ENCODE peak calls at places on chromosomes 13 and 19, in six cellular contexts. One of them, this sample, is unnamed.

GRCh38 chr19:10335149-10336053 is 2.1 kb upstream of the RAVER1 start:
- DNase-seq in progenitor cell of endocrine pancreas: no peak
- DNase-seq in left ventricle myocardium inferior: no peak
- DNase-seq in Peyer's patch: no peak
- DNase-seq in lower lobe of right lung: no peak
- DNase-seq in heart right ventricle: peak
- DNase-seq in this sample: no peak

GRCh38 chr19:42148270-42148669 is 16.0 kb upstream of the POU2F2 start:
- DNase-seq in progenitor cell of endocrine pancreas: no peak
- DNase-seq in left ventricle myocardium inferior: no peak
- DNase-seq in Peyer's patch: no peak
- DNase-seq in lower lobe of right lung: no peak
- DNase-seq in heart right ventricle: no peak
- DNase-seq in this sample: no peak

GRCh38 chr19:19550454-19550842 is 12.4 kb downstream of the CILP2 start:
- DNase-seq in progenitor cell of endocrine pancreas: no peak
- DNase-seq in left ventricle myocardium inferior: no peak
- DNase-seq in Peyer's patch: no peak
- DNase-seq in lower lobe of right lung: no peak
- DNase-seq in heart right ventricle: no peak
- DNase-seq in this sample: no peak

GRCh38 chr19:56252699-56253422 is 19.7 kb upstream of the EDDM13 start:
- DNase-seq in progenitor cell of endocrine pancreas: peak
- DNase-seq in left ventricle myocardium inferior: peak
- DNase-seq in Peyer's patch: peak
- DNase-seq in lower lobe of right lung: peak
- DNase-seq in heart right ventricle: peak
- DNase-seq in this sample: peak

GRCh38 chr19:11256189-11256588 is 6.1 kb downstream of the DOCK6 start:
- DNase-seq in progenitor cell of endocrine pancreas: no peak
- DNase-seq in left ventricle myocardium inferior: peak
- DNase-seq in Peyer's patch: no peak
- DNase-seq in lower lobe of right lung: no peak
- DNase-seq in heart right ventricle: peak
- DNase-seq in this sample: no peak

GRCh38 chr19:33374406-33374703 is 846 bp downstream of the CEBPG start:
- DNase-seq in progenitor cell of endocrine pancreas: no peak
- DNase-seq in left ventricle myocardium inferior: no peak
- DNase-seq in Peyer's patch: no peak
- DNase-seq in lower lobe of right lung: no peak
- DNase-seq in heart right ventricle: no peak
- DNase-seq in this sample: no peak

GRCh38 chr13:40377783-40378182 is 288.7 kb downstream of the FOXO1 start:
- DNase-seq in progenitor cell of endocrine pancreas: no peak
- DNase-seq in left ventricle myocardium inferior: no peak
- DNase-seq in Peyer's patch: no peak
- DNase-seq in lower lobe of right lung: no peak
- DNase-seq in heart right ventricle: no peak
- DNase-seq in this sample: no peak

GRCh38 chr19:13010992-13011652 is 15.8 kb downstream of the NFIX start:
- DNase-seq in progenitor cell of endocrine pancreas: no peak
- DNase-seq in left ventricle myocardium inferior: no peak
- DNase-seq in Peyer's patch: no peak
- DNase-seq in lower lobe of right lung: no peak
- DNase-seq in heart right ventricle: no peak
- DNase-seq in this sample: no peak

GRCh38 chr19:28655054-28655453 is 557.9 kb downstream of the UQCRFS1 start:
- DNase-seq in progenitor cell of endocrine pancreas: no peak
- DNase-seq in left ventricle myocardium inferior: no peak
- DNase-seq in Peyer's patch: no peak
- DNase-seq in lower lobe of right lung: no peak
- DNase-seq in heart right ventricle: no peak
- DNase-seq in this sample: no peak

GRCh38 chr13:51804295-51805172 is 571 bp upstream of the DHRS12 start:
- DNase-seq in progenitor cell of endocrine pancreas: no peak
- DNase-seq in left ventricle myocardium inferior: no peak
- DNase-seq in Peyer's patch: peak
- DNase-seq in lower lobe of right lung: no peak
- DNase-seq in heart right ventricle: no peak
- DNase-seq in this sample: peak

GRCh38 chr19:4409123-4409933 is 6.9 kb downstream of the CHAF1A start:
- DNase-seq in progenitor cell of endocrine pancreas: no peak
- DNase-seq in left ventricle myocardium inferior: no peak
- DNase-seq in Peyer's patch: no peak
- DNase-seq in lower lobe of right lung: no peak
- DNase-seq in heart right ventricle: no peak
- DNase-seq in this sample: no peak

GRCh38 chr13:28031220-28031903 is 42.9 kb upstream of the URAD start:
- DNase-seq in progenitor cell of endocrine pancreas: no peak
- DNase-seq in left ventricle myocardium inferior: peak
- DNase-seq in Peyer's patch: peak
- DNase-seq in lower lobe of right lung: peak
- DNase-seq in heart right ventricle: peak
- DNase-seq in this sample: no peak

GRCh38 chr13:46288570-46289259 is 77.0 kb downstream of the LRRC63 start:
- DNase-seq in progenitor cell of endocrine pancreas: no peak
- DNase-seq in left ventricle myocardium inferior: no peak
- DNase-seq in Peyer's patch: no peak
- DNase-seq in lower lobe of right lung: no peak
- DNase-seq in heart right ventricle: no peak
- DNase-seq in this sample: no peak

GRCh38 chr19:10120538-10121198 is 969 bp upstream of the EIF3G start:
- DNase-seq in progenitor cell of endocrine pancreas: no peak
- DNase-seq in left ventricle myocardium inferior: no peak
- DNase-seq in Peyer's patch: no peak
- DNase-seq in lower lobe of right lung: no peak
- DNase-seq in heart right ventricle: no peak
- DNase-seq in this sample: no peak

GRCh38 chr19:45492627-45493470 is 4.0 kb downstream of the RTN2 start:
- DNase-seq in progenitor cell of endocrine pancreas: no peak
- DNase-seq in left ventricle myocardium inferior: peak
- DNase-seq in Peyer's patch: no peak
- DNase-seq in lower lobe of right lung: no peak
- DNase-seq in heart right ventricle: peak
- DNase-seq in this sample: no peak

GRCh38 chr19:47026889-47027288 is 7.3 kb downstream of the NPAS1 start:
- DNase-seq in progenitor cell of endocrine pancreas: no peak
- DNase-seq in left ventricle myocardium inferior: no peak
- DNase-seq in Peyer's patch: no peak
- DNase-seq in lower lobe of right lung: no peak
- DNase-seq in heart right ventricle: no peak
- DNase-seq in this sample: no peak

GRCh38 chr19:8161135-8161646 is 11.8 kb upstream of the FBN3 start:
- DNase-seq in progenitor cell of endocrine pancreas: no peak
- DNase-seq in left ventricle myocardium inferior: no peak
- DNase-seq in Peyer's patch: peak
- DNase-seq in lower lobe of right lung: no peak
- DNase-seq in heart right ventricle: no peak
- DNase-seq in this sample: no peak

GRCh38 chr19:6378498-6378897 is 2.8 kb upstream of the PSPN start:
- DNase-seq in progenitor cell of endocrine pancreas: no peak
- DNase-seq in left ventricle myocardium inferior: no peak
- DNase-seq in Peyer's patch: no peak
- DNase-seq in lower lobe of right lung: no peak
- DNase-seq in heart right ventricle: no peak
- DNase-seq in this sample: no peak

GRCh38 chr13:35496761-35497386 is 20.4 kb upstream of the MAB21L1 start:
- DNase-seq in progenitor cell of endocrine pancreas: no peak
- DNase-seq in left ventricle myocardium inferior: no peak
- DNase-seq in Peyer's patch: no peak
- DNase-seq in lower lobe of right lung: no peak
- DNase-seq in heart right ventricle: no peak
- DNase-seq in this sample: no peak

GRCh38 chr19:15107056-15108010 is at the start of gene SYDE1:
- DNase-seq in progenitor cell of endocrine pancreas: no peak
- DNase-seq in left ventricle myocardium inferior: peak
- DNase-seq in Peyer's patch: no peak
- DNase-seq in lower lobe of right lung: no peak
- DNase-seq in heart right ventricle: peak
- DNase-seq in this sample: no peak

GRCh38 chr19:19495614-19496603 is 19.4 kb downstream of the TSSK6 start:
- DNase-seq in progenitor cell of endocrine pancreas: no peak
- DNase-seq in left ventricle myocardium inferior: no peak
- DNase-seq in Peyer's patch: no peak
- DNase-seq in lower lobe of right lung: no peak
- DNase-seq in heart right ventricle: no peak
- DNase-seq in this sample: no peak

GRCh38 chr13:59437902-59438301 is 725.8 kb downstream of the DIAPH3 start:
- DNase-seq in progenitor cell of endocrine pancreas: no peak
- DNase-seq in left ventricle myocardium inferior: no peak
- DNase-seq in Peyer's patch: no peak
- DNase-seq in lower lobe of right lung: no peak
- DNase-seq in heart right ventricle: no peak
- DNase-seq in this sample: no peak

GRCh38 chr13:27953671-27954405 is 15.3 kb downstream of the CDX2 start:
- DNase-seq in progenitor cell of endocrine pancreas: peak
- DNase-seq in left ventricle myocardium inferior: peak
- DNase-seq in Peyer's patch: peak
- DNase-seq in lower lobe of right lung: peak
- DNase-seq in heart right ventricle: peak
- DNase-seq in this sample: peak

GRCh38 chr19:18479964-18480723 is 41.7 kb downstream of the ELL start:
- DNase-seq in progenitor cell of endocrine pancreas: no peak
- DNase-seq in left ventricle myocardium inferior: peak
- DNase-seq in Peyer's patch: no peak
- DNase-seq in lower lobe of right lung: peak
- DNase-seq in heart right ventricle: no peak
- DNase-seq in this sample: no peak

DNA sequence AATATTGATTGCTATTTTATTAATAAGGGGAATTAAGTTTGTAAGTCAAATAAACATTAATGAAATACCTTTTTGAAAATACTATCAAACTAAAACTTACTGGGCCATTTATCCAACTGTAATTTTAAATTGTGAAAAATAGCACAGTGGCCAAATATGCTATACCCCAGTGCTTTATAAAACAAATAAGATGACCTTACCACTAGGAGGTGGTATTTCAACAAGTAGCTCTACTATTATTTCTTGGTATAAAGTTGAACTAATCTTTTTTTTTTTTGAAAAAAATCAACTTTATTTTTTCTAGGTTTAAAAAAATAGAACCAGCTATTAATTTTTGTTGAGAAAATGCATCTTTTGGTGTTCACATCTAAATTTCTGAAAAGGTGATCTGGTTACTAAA is 14.7 kb downstream of the LACC1 start:
- DNase-seq in progenitor cell of endocrine pancreas: no peak
- DNase-seq in left ventricle myocardium inferior: no peak
- DNase-seq in Peyer's patch: no peak
- DNase-seq in lower lobe of right lung: no peak
- DNase-seq in heart right ventricle: no peak
- DNase-seq in this sample: no peak
- TF ChIP-seq CTCF in progenitor cell of endocrine pancreas: peak
- TF ChIP-seq CTCF in left ventricle myocardium inferior: peak
- TF ChIP-seq CTCF in Peyer's patch: no peak
- TF ChIP-seq CTCF in lower lobe of right lung: peak
- TF ChIP-seq CTCF in heart right ventricle: peak
- TF ChIP-seq CTCF in this sample: no peak

GRCh38 chr19:35476149-35476548 is 14.1 kb downstream of the KRTDAP start:
- DNase-seq in progenitor cell of endocrine pancreas: no peak
- DNase-seq in left ventricle myocardium inferior: no peak
- DNase-seq in Peyer's patch: no peak
- DNase-seq in lower lobe of right lung: no peak
- DNase-seq in heart right ventricle: no peak
- DNase-seq in this sample: no peak
- TF ChIP-seq CTCF in progenitor cell of endocrine pancreas: peak
- TF ChIP-seq CTCF in left ventricle myocardium inferior: no peak
- TF ChIP-seq CTCF in Peyer's patch: no peak
- TF ChIP-seq CTCF in lower lobe of right lung: no peak
- TF ChIP-seq CTCF in heart right ventricle: no peak
- TF ChIP-seq CTCF in this sample: no peak

GRCh38 chr19:39480337-39481228 is at the start of gene TIMM50:
- DNase-seq in progenitor cell of endocrine pancreas: peak
- DNase-seq in left ventricle myocardium inferior: peak
- DNase-seq in Peyer's patch: peak
- DNase-seq in lower lobe of right lung: peak
- DNase-seq in heart right ventricle: peak
- DNase-seq in this sample: peak
- TF ChIP-seq CTCF in progenitor cell of endocrine pancreas: no peak
- TF ChIP-seq CTCF in left ventricle myocardium inferior: no peak
- TF ChIP-seq CTCF in Peyer's patch: no peak
- TF ChIP-seq CTCF in lower lobe of right lung: no peak
- TF ChIP-seq CTCF in heart right ventricle: no peak
- TF ChIP-seq CTCF in this sample: no peak

GRCh38 chr19:50875795-50876422 is 2.7 kb downstream of the KLK2 start:
- DNase-seq in progenitor cell of endocrine pancreas: no peak
- DNase-seq in left ventricle myocardium inferior: no peak
- DNase-seq in Peyer's patch: no peak
- DNase-seq in lower lobe of right lung: no peak
- DNase-seq in heart right ventricle: no peak
- DNase-seq in this sample: no peak

GRCh38 chr19:50869479-50869878 is 3.8 kb upstream of the KLK2 start:
- DNase-seq in progenitor cell of endocrine pancreas: no peak
- DNase-seq in left ventricle myocardium inferior: no peak
- DNase-seq in Peyer's patch: no peak
- DNase-seq in lower lobe of right lung: no peak
- DNase-seq in heart right ventricle: no peak
- DNase-seq in this sample: no peak

GRCh38 chr19:50873056-50873455 is at the start of gene KLK2:
- DNase-seq in progenitor cell of endocrine pancreas: no peak
- DNase-seq in left ventricle myocardium inferior: no peak
- DNase-seq in Peyer's patch: no peak
- DNase-seq in lower lobe of right lung: no peak
- DNase-seq in heart right ventricle: no peak
- DNase-seq in this sample: no peak

GRCh38 chr19:50874185-50874584 is 946 bp downstream of the KLK2 start:
- DNase-seq in progenitor cell of endocrine pancreas: no peak
- DNase-seq in left ventricle myocardium inferior: no peak
- DNase-seq in Peyer's patch: no peak
- DNase-seq in lower lobe of right lung: no peak
- DNase-seq in heart right ventricle: no peak
- DNase-seq in this sample: no peak

DNA sequence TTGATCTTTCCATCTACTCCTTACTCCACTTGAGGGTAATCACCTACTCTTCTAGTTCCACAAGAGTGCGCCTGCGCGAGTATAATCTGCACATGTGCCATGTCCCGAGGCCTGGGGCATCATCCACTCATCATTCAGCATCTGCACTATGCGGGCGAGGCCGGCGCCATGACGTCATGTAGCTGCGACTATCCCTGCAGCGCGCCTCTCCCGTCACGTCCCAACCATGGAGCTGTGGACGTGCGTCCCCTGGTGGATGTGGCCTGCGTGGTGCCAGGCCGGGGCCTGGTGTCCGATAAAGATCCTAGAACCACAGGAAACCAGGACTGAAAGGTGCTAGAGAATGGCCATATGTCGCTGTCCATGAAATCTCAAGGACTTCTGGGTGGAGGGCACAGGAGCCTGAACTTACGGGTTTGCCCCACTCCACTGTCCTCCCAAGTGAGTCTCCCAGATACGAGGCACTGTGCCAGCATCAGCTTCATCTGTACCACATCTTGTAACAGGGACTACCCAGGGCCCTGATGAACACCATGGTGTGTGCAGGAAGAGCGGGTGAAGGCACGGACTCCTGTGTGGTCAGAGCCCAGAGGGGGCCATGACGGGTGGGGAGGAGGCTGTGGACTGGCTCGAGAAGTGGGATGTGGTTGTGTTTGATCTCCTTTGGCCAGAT is 2.7 kb upstream of the KLK2 start:
- DNase-seq in progenitor cell of endocrine pancreas: no peak
- DNase-seq in left ventricle myocardium inferior: no peak
- DNase-seq in Peyer's patch: no peak
- DNase-seq in lower lobe of right lung: no peak
- DNase-seq in heart right ventricle: no peak
- DNase-seq in this sample: no peak
- TF ChIP-seq CTCF in progenitor cell of endocrine pancreas: no peak
- TF ChIP-seq CTCF in left ventricle myocardium inferior: no peak
- TF ChIP-seq CTCF in Peyer's patch: no peak
- TF ChIP-seq CTCF in lower lobe of right lung: no peak
- TF ChIP-seq CTCF in heart right ventricle: no peak
- TF ChIP-seq CTCF in this sample: no peak